ENCODE peak calls at places on chromosomes 2 and 18, in ten cellular contexts. U is iris pigment epithelial cell; I is activated CD4-positive, alpha-beta T cell treated with anti-CD3 and anti-CD28 coated beads for 1 hour; A is GM12878; F is NCI-H1694 treated with DMSO at 0.1 percent for 48 hours; C is CD8-positive, alpha-beta T cell; N is neural crest cell; H is AG04450; X is AG20443; D is nucleus accumbens. O is an unnamed sample.

GRCh38 chr2:102000813-102001766 is 9.3 kb downstream of the IL1R2 start:
- DNase-seq in U (no peak), I (no peak), A (no peak), F (no peak), C (no peak), N (no peak), H (no peak), X (no peak), D (no peak), O (no peak)

GRCh38 chr2:166373951-166374350 is 1.8 kb downstream of the SCN9A start:
- DNase-seq in U (peak; percentile 95), I (no peak), A (no peak), F (no peak), C (no peak), N (no peak), H (peak; percentile 59), X (no peak), D (no peak), O (no peak)

GRCh38 chr2:26694001-26694400 is 1.5 kb downstream of the KCNK3 start:
- DNase-seq in U (no peak), I (no peak), A (no peak), F (no peak), C (no peak), N (no peak), H (no peak), X (no peak), D (no peak), O (no peak)

GRCh38 chr18:75003764-75004690 is 204.9 kb downstream of the PTGR3 start:
- DNase-seq in U (no peak), I (no peak), A (no peak), F (no peak), C (no peak), N (no peak), H (no peak), X (no peak), D (no peak), O (no peak)

GRCh38 chr2:241842620-241843211 is 16.0 kb downstream of the PDCD1 start:
- DNase-seq in U (peak; percentile 18), I (no peak), A (no peak), F (no peak), C (peak; percentile 64), N (no peak), H (no peak), X (peak; percentile 12), D (no peak), O (peak; percentile 31)

GRCh38 chr2:26462511-26463251 is 15.2 kb downstream of the OTOF start:
- DNase-seq in U (peak; percentile 76), I (no peak), A (no peak), F (peak; percentile 29), C (no peak), N (peak; percentile 43), H (no peak), X (peak; percentile 78), D (no peak), O (peak; percentile 44)

GRCh38 chr2:212998629-212999359 is 152.6 kb downstream of the IKZF2 start:
- DNase-seq in U (peak; percentile 69), I (no peak), A (no peak), F (no peak), C (no peak), N (no peak), H (no peak), X (no peak), D (no peak), O (no peak)

GRCh38 chr2:230981704-230982103 is 14.2 kb upstream of the SPATA3 start:
- DNase-seq in U (no peak), I (no peak), A (no peak), F (no peak), C (peak; percentile 65), N (no peak), H (no peak), X (no peak), D (no peak), O (no peak)

GRCh38 chr18:46917808-46918600 is 602 bp downstream of the KATNAL2 start:
- DNase-seq in U (peak; percentile 54), I (no peak), A (no peak), F (no peak), C (no peak), N (no peak), H (no peak), X (peak; percentile 33), D (no peak), O (peak; percentile 44)